ENCODE peak calls at places on chromosomes 16 and 17, in seven cellular contexts. U is bronchial epithelial cell, A is astrocyte of the spinal cord, E is cardiac fibroblast, G is GM23338, T is lung, M is fibroblast of pulmonary artery. I is an unnamed sample.

GRCh38 chr17:60169921-60170817 is 20.4 kb downstream of the CA4 start:
- DNase-seq in U (peak; percentile 58), A (no peak), E (peak; percentile 81), G (no peak), T (peak; percentile 46), M (peak; percentile 80), I (no peak)

GRCh38 chr17:65931246-65932149 is 260.4 kb downstream of the CEP112 start:
- DNase-seq in U (no peak), A (peak; percentile 26), E (peak; percentile 59), G (no peak), T (no peak), M (no peak), I (no peak)

GRCh38 chr17:72477529-72477928 is 356.7 kb downstream of the SOX9 start:
- DNase-seq in U (peak; percentile 38), A (no peak), E (no peak), G (no peak), T (no peak), M (no peak), I (no peak)

GRCh38 chr16:88421871-88422433 is 31.1 kb upstream of the ZFPM1 start:
- DNase-seq in U (no peak), A (no peak), E (no peak), G (no peak), T (no peak), M (no peak), I (no peak)

GRCh38 chr16:7492122-7492521 is 159.5 kb downstream of the RBFOX1 start:
- DNase-seq in U (no peak), A (no peak), E (no peak), G (peak; percentile 37), T (no peak), M (no peak), I (no peak)

GRCh38 chr17:37698856-37699255 is 46.0 kb downstream of the HNF1B start:
- DNase-seq in U (peak; percentile 49), A (no peak), E (no peak), G (no peak), T (no peak), M (no peak), I (no peak)

GRCh38 chr16:64892843-64893242 is 229.0 kb downstream of the CDH11 start:
- DNase-seq in U (peak; percentile 97), A (peak; percentile 94), E (peak; percentile 93), G (no peak), T (no peak), M (peak; percentile 76), I (peak; percentile 91)

GRCh38 chr17:30969989-30970680 is 704 bp upstream of the RNF135 start:
- DNase-seq in U (peak; percentile 61), A (peak; percentile 41), E (no peak), G (peak; percentile 64), T (no peak), M (peak; percentile 10), I (no peak)

GRCh38 chr16:69329369-69330285 is 761 bp downstream of the PDF start:
- DNase-seq in U (no peak), A (peak; percentile 25), E (peak; percentile 33), G (peak; percentile 45), T (no peak), M (peak; percentile 17), I (no peak)

GRCh38 chr16:73183678-73184092 is 135.8 kb upstream of the ZFHX3 start:
- DNase-seq in U (no peak), A (no peak), E (peak; percentile 24), G (no peak), T (no peak), M (peak; percentile 82), I (no peak)

GRCh38 chr17:82323514-82324234 is 6.3 kb upstream of the CD7 start:
- DNase-seq in U (no peak), A (no peak), E (no peak), G (no peak), T (no peak), M (no peak), I (no peak)

GRCh38 chr17:71458322-71458721 is 662.5 kb upstream of the SOX9 start:
- DNase-seq in U (peak; percentile 98), A (no peak), E (no peak), G (no peak), T (no peak), M (no peak), I (no peak)

GRCh38 chr17:72176516-72176851 is 55.7 kb downstream of the SOX9 start:
- DNase-seq in U (no peak), A (no peak), E (no peak), G (no peak), T (no peak), M (no peak), I (no peak)

GRCh38 chr17:31724026-31724425 is 135.0 kb downstream of the COPRS start:
- DNase-seq in U (no peak), A (peak; percentile 53), E (peak; percentile 65), G (no peak), T (no peak), M (peak; percentile 77), I (peak; percentile 43)

GRCh38 chr16:12293017-12293618 is 316.6 kb downstream of the SNX29 start:
- DNase-seq in U (no peak), A (no peak), E (no peak), G (no peak), T (no peak), M (no peak), I (no peak)

GRCh38 chr17:75244133-75244866 is 17.1 kb downstream of the GGA3 start:
- DNase-seq in U (no peak), A (no peak), E (no peak), G (no peak), T (no peak), M (no peak), I (no peak)

GRCh38 chr16:89185062-89185751 is 13.7 kb downstream of the CDH15 start:
- DNase-seq in U (no peak), A (no peak), E (no peak), G (peak; percentile 48), T (no peak), M (no peak), I (no peak)

GRCh38 chr17:2416010-2416734 is 15.3 kb upstream of the MNT start:
- DNase-seq in U (peak; percentile 76), A (peak; percentile 91), E (peak; percentile 94), G (peak; percentile 92), T (peak; percentile 88), M (peak; percentile 92), I (peak; percentile 81)

GRCh38 chr17:75764711-75765421 is at the start of gene GALK1:
- DNase-seq in U (peak; percentile 51), A (peak; percentile 53), E (peak; percentile 68), G (peak; percentile 79), T (peak; percentile 78), M (peak; percentile 67), I (no peak)

GRCh38 chr17:63173903-63174302 is 207.9 kb downstream of the TANC2 start:
- DNase-seq in U (no peak), A (peak; percentile 30), E (no peak), G (no peak), T (no peak), M (no peak), I (no peak)

GRCh38 chr17:49045376-49045775 is 48.2 kb downstream of the IGF2BP1 start:
- DNase-seq in U (no peak), A (no peak), E (peak; percentile 18), G (no peak), T (no peak), M (no peak), I (no peak)

GRCh38 chr17:80881321-80881720 is 110.3 kb upstream of the CHMP6 start:
- DNase-seq in U (no peak), A (no peak), E (no peak), G (no peak), T (no peak), M (no peak), I (no peak)

GRCh38 chr16:30004424-30004776 is 6.4 kb downstream of the DOC2A start:
- DNase-seq in U (no peak), A (no peak), E (no peak), G (peak; percentile 30), T (no peak), M (no peak), I (no peak)

GRCh38 chr16:14104066-14104465 is 32.9 kb downstream of the MRTFB start:
- DNase-seq in U (no peak), A (no peak), E (no peak), G (no peak), T (no peak), M (no peak), I (no peak)

GRCh38 chr17:19583871-19584270 is 50.2 kb downstream of the SLC47A1 start:
- DNase-seq in U (no peak), A (no peak), E (no peak), G (no peak), T (no peak), M (no peak), I (no peak)

DNA sequence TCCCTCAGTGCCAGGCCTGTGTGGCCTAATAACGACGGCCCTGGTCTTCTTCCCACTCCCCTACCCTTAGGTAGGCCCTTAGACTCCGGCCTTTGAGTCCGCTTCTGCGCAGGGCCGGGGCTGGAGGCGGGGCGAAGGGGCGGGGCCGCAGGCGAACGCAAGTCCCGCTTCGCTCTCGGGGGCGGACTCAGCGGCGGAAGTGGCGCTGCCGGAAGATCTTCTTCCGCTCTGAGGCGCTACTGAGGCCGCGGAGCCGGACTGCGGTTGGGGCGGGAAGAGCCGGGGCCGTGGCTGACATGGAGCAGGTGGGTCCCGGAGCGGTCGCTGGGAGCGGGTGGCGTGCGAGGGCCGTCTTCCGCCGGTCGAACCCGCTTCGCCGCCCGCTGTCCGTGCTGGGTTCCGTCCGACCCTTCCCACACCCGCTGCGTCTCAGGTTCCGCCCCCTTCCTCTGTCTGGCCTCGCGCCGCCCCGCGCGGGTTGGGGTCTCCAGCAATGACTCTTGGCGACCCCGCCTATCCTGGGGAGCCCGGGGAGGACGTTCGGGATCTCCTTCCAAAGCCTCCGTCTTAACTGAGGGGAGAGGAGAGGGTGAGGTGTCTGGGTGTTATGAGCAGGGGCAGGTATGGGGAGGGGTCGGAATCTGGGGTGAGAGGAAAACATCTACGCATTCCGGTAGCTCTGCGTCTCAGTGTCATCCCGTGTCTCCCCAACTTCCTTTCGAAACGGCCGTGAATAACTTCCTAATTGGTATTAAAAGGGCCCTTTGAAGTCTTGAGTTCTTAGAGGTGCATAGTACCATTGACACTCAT is at the start of gene STARD3:
- DNase-seq in U (peak; percentile 75), A (peak; percentile 87), E (peak; percentile 85), G (peak; percentile 95), T (peak; percentile 91), M (peak; percentile 88), I (peak; percentile 47)
- TF ChIP-seq CTCF in U (peak; percentile 33), A (no peak), E (peak; percentile 16), G (no peak), T (no peak), M (no peak), I (no peak)

GRCh38 chr17:58658804-58659713 is 32.8 kb downstream of the TEX14 start:
- DNase-seq in U (peak; percentile 93), A (peak; percentile 97), E (peak; percentile 98), G (peak; percentile 89), T (peak; percentile 79), M (peak; percentile 99), I (peak; percentile 98)
- H3K4me3 ChIP-seq in U (peak overlapping the region; percentile 28), A (peak overlapping the region; percentile 39), E (peak overlapping the region; percentile 47), G (peak overlapping the region; percentile 46), T (peak overlapping the region; percentile 39), M (peak overlapping the region; percentile 50), I (peak overlapping the region; percentile 41)

DNA sequence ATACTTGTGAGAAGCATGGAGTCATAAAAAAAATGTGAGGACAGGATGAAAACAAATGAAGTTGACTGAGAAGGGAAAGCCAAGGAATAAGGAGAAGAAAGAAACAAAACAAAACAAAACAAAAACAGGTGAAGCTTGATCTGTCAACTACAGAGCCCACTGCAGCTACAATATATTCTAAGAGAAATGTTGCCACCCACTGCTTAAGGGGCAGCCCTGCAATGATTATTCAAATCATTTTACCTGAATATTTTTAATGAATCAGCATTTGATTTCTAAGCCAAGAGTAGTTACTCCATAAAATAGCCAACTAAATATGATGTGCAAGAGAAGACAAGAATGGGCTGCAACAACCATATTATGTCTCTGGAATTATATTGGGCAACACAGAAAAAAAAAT is 252.0 kb upstream of the KIF2B start:
- DNase-seq in U (no peak), A (no peak), E (no peak), G (no peak), T (no peak), M (no peak), I (no peak)
- TF ChIP-seq CTCF in U (no peak), A (no peak), E (no peak), G (peak; percentile 20), T (no peak), M (no peak), I (no peak)

GRCh38 chr17:40348136-40348504 is 16.4 kb downstream of the GJD3 start:
- DNase-seq in U (no peak), A (no peak), E (no peak), G (peak; percentile 73), T (no peak), M (no peak), I (no peak)
- H3K4me3 ChIP-seq in U (no peak overlapping the region), A (no peak overlapping the region), E (no peak overlapping the region), G (peak overlapping the region; percentile 92), T (no peak overlapping the region), M (peak overlapping the region; percentile 19), I (no peak overlapping the region)

I was measured in astrocyte of the cerebellum.